ENCODE peak calls at places on chromosomes 2 and 18, in five cellular contexts. One of them, this sample, is unnamed.

GRCh38 chr18:7358989-7359726 is 128.3 kb downstream of the LRRC30 start:
- DNase-seq in A549: no peak
- DNase-seq in HepG2: no peak
- DNase-seq in GM12878: no peak
- DNase-seq in K562: no peak
- DNase-seq in this sample: peak

GRCh38 chr2:37156071-37156856 is 516 bp downstream of the EIF2AK2 start:
- DNase-seq in GM12878: no peak
- DNase-seq in A549: peak
- DNase-seq in K562: peak
- DNase-seq in HepG2: peak
- DNase-seq in this sample: peak

GRCh38 chr2:174586418-174586817 is 11.2 kb downstream of the WIPF1 start:
- DNase-seq in A549: no peak
- DNase-seq in K562: no peak
- DNase-seq in HepG2: no peak
- DNase-seq in GM12878: no peak
- DNase-seq in this sample: no peak

GRCh38 chr2:15959331-15960153 is 19.2 kb downstream of the MYCN start:
- DNase-seq in A549: no peak
- DNase-seq in K562: no peak
- DNase-seq in HepG2: no peak
- DNase-seq in GM12878: no peak
- DNase-seq in this sample: no peak

GRCh38 chr18:46531472-46531871 is 125.5 kb downstream of the LOXHD1 start:
- DNase-seq in A549: no peak
- DNase-seq in HepG2: no peak
- DNase-seq in K562: no peak
- DNase-seq in GM12878: no peak
- DNase-seq in this sample: no peak

GRCh38 chr2:213105212-213105611 is 46.2 kb downstream of the IKZF2 start:
- DNase-seq in A549: no peak
- DNase-seq in HepG2: no peak
- DNase-seq in GM12878: no peak
- DNase-seq in K562: no peak
- DNase-seq in this sample: no peak

GRCh38 chr2:200797242-200797770 is 14.4 kb upstream of the BZW1 start:
- DNase-seq in HepG2: peak
- DNase-seq in K562: no peak
- DNase-seq in GM12878: no peak
- DNase-seq in A549: no peak
- DNase-seq in this sample: no peak

GRCh38 chr2:171789956-171790355 is 102.7 kb downstream of the DYNC1I2 start:
- DNase-seq in HepG2: no peak
- DNase-seq in A549: no peak
- DNase-seq in GM12878: no peak
- DNase-seq in K562: no peak
- DNase-seq in this sample: no peak

GRCh38 chr2:61356958-61357350 is 113.9 kb downstream of the USP34 start:
- DNase-seq in K562: no peak
- DNase-seq in A549: no peak
- DNase-seq in HepG2: no peak
- DNase-seq in GM12878: no peak
- DNase-seq in this sample: no peak

GRCh38 chr2:121350402-121350775 is 65.4 kb upstream of the TFCP2L1 start:
- DNase-seq in GM12878: no peak
- DNase-seq in HepG2: no peak
- DNase-seq in A549: no peak
- DNase-seq in K562: no peak
- DNase-seq in this sample: no peak

GRCh38 chr2:32882911-32883810 is 63.6 kb upstream of the LTBP1 start:
- DNase-seq in A549: no peak
- DNase-seq in GM12878: no peak
- DNase-seq in HepG2: no peak
- DNase-seq in K562: no peak
- DNase-seq in this sample: no peak

GRCh38 chr2:175914846-175915245 is 87.2 kb downstream of the LNPK start:
- DNase-seq in GM12878: no peak
- DNase-seq in K562: no peak
- DNase-seq in A549: no peak
- DNase-seq in HepG2: no peak
- DNase-seq in this sample: no peak

GRCh38 chr2:209519911-209520310 is 96.1 kb downstream of the MAP2 start:
- DNase-seq in GM12878: no peak
- DNase-seq in HepG2: no peak
- DNase-seq in K562: no peak
- DNase-seq in A549: no peak
- DNase-seq in this sample: no peak

GRCh38 chr2:160482673-160483072 is 10.9 kb downstream of the RBMS1 start:
- DNase-seq in K562: no peak
- DNase-seq in GM12878: no peak
- DNase-seq in A549: no peak
- DNase-seq in HepG2: no peak
- DNase-seq in this sample: peak

GRCh38 chr2:10283106-10284062 is 19.3 kb upstream of the HPCAL1 start:
- DNase-seq in A549: peak
- DNase-seq in HepG2: peak
- DNase-seq in GM12878: no peak
- DNase-seq in K562: peak
- DNase-seq in this sample: peak

GRCh38 chr2:44250376-44250775 is 24.9 kb upstream of the SLC3A1 start:
- DNase-seq in A549: no peak
- DNase-seq in HepG2: no peak
- DNase-seq in GM12878: peak
- DNase-seq in K562: no peak
- DNase-seq in this sample: no peak

GRCh38 chr2:191983186-191983585 is 136.3 kb upstream of the CAVIN2 start:
- DNase-seq in HepG2: no peak
- DNase-seq in K562: no peak
- DNase-seq in GM12878: no peak
- DNase-seq in A549: no peak
- DNase-seq in this sample: no peak

GRCh38 chr2:8607591-8607990 is 74.3 kb upstream of the ID2 start:
- DNase-seq in A549: no peak
- DNase-seq in GM12878: no peak
- DNase-seq in HepG2: no peak
- DNase-seq in K562: no peak
- DNase-seq in this sample: no peak

GRCh38 chr2:235518317-235519090 is 24.7 kb downstream of the AGAP1 start:
- DNase-seq in GM12878: no peak
- DNase-seq in A549: no peak
- DNase-seq in HepG2: no peak
- DNase-seq in K562: no peak
- DNase-seq in this sample: no peak

GRCh38 chr2:26786207-26787023 is 559 bp downstream of the CENPA start:
- DNase-seq in HepG2: no peak
- DNase-seq in GM12878: no peak
- DNase-seq in K562: no peak
- DNase-seq in A549: peak
- DNase-seq in this sample: peak

GRCh38 chr2:27582129-27582694 is 630 bp upstream of the ZNF512 start:
- DNase-seq in GM12878: no peak
- DNase-seq in K562: no peak
- DNase-seq in A549: no peak
- DNase-seq in HepG2: no peak
- DNase-seq in this sample: no peak

GRCh38 chr2:25201265-25201664 is 32.9 kb upstream of the POMC start:
- DNase-seq in HepG2: no peak
- DNase-seq in GM12878: no peak
- DNase-seq in K562: peak
- DNase-seq in A549: peak
- DNase-seq in this sample: no peak

GRCh38 chr2:158647832-158648231 is 147.3 kb upstream of the DAPL1 start:
- DNase-seq in GM12878: no peak
- DNase-seq in K562: no peak
- DNase-seq in A549: no peak
- DNase-seq in HepG2: no peak
- DNase-seq in this sample: no peak

GRCh38 chr2:167293172-167293781 is 405.0 kb downstream of the XIRP2 start:
- DNase-seq in GM12878: no peak
- DNase-seq in HepG2: no peak
- DNase-seq in K562: no peak
- DNase-seq in A549: no peak
- DNase-seq in this sample: no peak

GRCh38 chr2:80302465-80303005 is 2.0 kb downstream of the LRRTM1 start:
- DNase-seq in HepG2: no peak
- DNase-seq in A549: no peak
- DNase-seq in GM12878: no peak
- DNase-seq in K562: no peak
- DNase-seq in this sample: peak

GRCh38 chr2:148455791-148456190 is 188.8 kb upstream of the EPC2 start:
- DNase-seq in GM12878: no peak
- DNase-seq in A549: no peak
- DNase-seq in K562: no peak
- DNase-seq in HepG2: peak
- DNase-seq in this sample: no peak

GRCh38 chr2:26457241-26457666 is 20.7 kb downstream of the OTOF start:
- DNase-seq in GM12878: no peak
- DNase-seq in HepG2: no peak
- DNase-seq in K562: no peak
- DNase-seq in A549: no peak
- DNase-seq in this sample: no peak

GRCh38 chr18:58611471-58612131 is 17.3 kb downstream of the ALPK2 start:
- DNase-seq in HepG2: no peak
- DNase-seq in K562: no peak
- DNase-seq in GM12878: no peak
- DNase-seq in A549: no peak
- DNase-seq in this sample: no peak

GRCh38 chr2:84732897-84733778 is 147.7 kb downstream of the TRABD2A start:
- DNase-seq in K562: no peak
- DNase-seq in HepG2: no peak
- DNase-seq in A549: no peak
- DNase-seq in GM12878: no peak
- DNase-seq in this sample: no peak
- TF ChIP-seq CHD2 in K562: no peak
- TF ChIP-seq CHD2 in HepG2: no peak
- TF ChIP-seq CHD2 in A549: no peak
- TF ChIP-seq CHD2 in GM12878: no peak
- TF ChIP-seq CHD2 in this sample: no peak

DNA sequence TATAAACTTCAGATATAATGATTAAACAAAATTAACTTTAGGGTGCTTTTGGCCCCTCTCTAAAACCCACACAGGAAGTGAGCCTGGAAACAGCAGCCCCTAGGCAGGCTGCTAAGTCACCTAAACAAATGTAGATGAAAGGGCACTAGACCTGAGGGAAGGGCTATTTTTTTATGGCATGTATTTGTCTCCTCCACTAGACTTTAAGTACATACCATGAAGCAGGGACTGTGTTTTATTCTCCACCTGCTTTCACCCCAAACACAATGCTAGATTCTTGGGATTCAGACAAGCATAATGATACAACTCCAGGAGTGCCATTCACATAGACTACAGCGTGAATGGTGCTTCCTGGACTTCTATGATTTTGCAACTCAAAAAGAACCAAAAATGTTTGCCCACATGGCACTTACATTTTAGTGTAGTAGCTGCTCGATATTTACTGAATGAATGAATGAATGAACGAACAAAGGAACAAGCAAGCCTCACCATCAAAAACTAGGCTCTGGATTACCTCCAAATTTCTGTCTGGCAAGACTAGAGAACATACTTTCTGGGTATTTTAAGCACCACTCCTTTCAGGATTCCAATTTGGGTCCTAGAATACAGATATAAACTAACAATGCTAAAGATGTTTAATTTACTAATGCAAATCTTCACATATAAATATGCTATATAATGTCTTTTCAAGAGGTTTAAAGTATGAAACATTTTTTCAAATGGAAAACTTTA is 10.0 kb downstream of the ATAD2B start:
- DNase-seq in A549: no peak
- DNase-seq in GM12878: no peak
- DNase-seq in HepG2: peak
- DNase-seq in K562: no peak
- DNase-seq in this sample: peak
- TF ChIP-seq CHD2 in A549: no peak
- TF ChIP-seq CHD2 in GM12878: no peak
- TF ChIP-seq CHD2 in HepG2: no peak
- TF ChIP-seq CHD2 in K562: no peak
- TF ChIP-seq CHD2 in this sample: no peak

GRCh38 chr2:238256594-238257104 is 16.8 kb upstream of the HES6 start:
- DNase-seq in A549: peak
- DNase-seq in K562: peak
- DNase-seq in HepG2: peak
- DNase-seq in GM12878: no peak
- DNase-seq in this sample: peak

GRCh38 chr2:238255146-238255545 is 15.3 kb upstream of the HES6 start:
- DNase-seq in HepG2: no peak
- DNase-seq in GM12878: no peak
- DNase-seq in A549: no peak
- DNase-seq in K562: no peak
- DNase-seq in this sample: no peak

GRCh38 chr2:238257786-238258700 is 18.2 kb upstream of the HES6 start:
- DNase-seq in A549: no peak
- DNase-seq in HepG2: no peak
- DNase-seq in K562: no peak
- DNase-seq in GM12878: no peak
- DNase-seq in this sample: no peak

GRCh38 chr2:238255636-238256035 is 15.8 kb upstream of the HES6 start:
- DNase-seq in HepG2: no peak
- DNase-seq in A549: no peak
- DNase-seq in GM12878: no peak
- DNase-seq in K562: no peak
- DNase-seq in this sample: no peak

GRCh38 chr2:238256111-238256510 is 16.3 kb upstream of the HES6 start:
- DNase-seq in GM12878: no peak
- DNase-seq in HepG2: no peak
- DNase-seq in A549: no peak
- DNase-seq in K562: no peak
- DNase-seq in this sample: no peak
- TF ChIP-seq CHD2 in GM12878: no peak
- TF ChIP-seq CHD2 in HepG2: no peak
- TF ChIP-seq CHD2 in A549: no peak
- TF ChIP-seq CHD2 in K562: no peak
- TF ChIP-seq CHD2 in this sample: no peak

DNA sequence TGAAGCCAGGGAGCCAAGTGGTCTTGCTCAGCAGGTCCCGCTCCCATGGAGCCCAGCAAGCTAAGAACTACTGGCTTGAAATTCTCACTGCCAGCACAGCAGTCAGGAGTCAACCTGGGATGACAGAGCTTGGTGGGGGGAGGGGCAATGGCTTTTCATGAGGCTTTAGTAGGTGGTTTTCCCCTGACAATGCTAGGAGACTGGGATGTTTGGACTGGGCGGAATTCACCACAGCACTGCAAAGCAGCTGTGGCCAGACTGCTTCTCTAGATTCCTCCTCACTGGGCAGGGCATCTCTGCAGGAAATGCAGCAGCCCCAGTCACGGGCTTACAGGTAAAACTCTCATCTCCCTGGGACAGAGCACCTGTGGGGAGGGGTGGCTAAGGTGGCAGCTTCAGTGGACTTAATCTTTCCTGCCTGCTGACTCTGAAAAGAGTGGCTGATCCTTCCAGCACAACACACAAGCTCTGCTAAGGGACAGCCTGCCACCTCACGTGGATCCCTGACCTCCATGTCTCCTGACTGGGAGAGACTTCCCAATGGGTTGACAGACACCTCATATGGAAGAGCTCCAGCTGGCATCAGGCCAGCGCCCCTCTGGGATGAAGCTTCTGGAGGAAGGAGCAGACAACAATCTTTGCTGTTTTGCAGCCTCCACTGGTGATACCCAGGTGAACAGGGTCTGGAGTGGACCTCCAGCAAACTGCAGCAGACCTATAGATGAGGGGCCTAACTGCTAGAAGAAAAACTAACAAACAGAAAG is 349.7 kb upstream of the ST6GAL2 start:
- DNase-seq in K562: no peak
- DNase-seq in HepG2: no peak
- DNase-seq in GM12878: no peak
- DNase-seq in A549: no peak
- DNase-seq in this sample: no peak
- TF ChIP-seq CHD2 in K562: no peak
- TF ChIP-seq CHD2 in HepG2: no peak
- TF ChIP-seq CHD2 in GM12878: no peak
- TF ChIP-seq CHD2 in A549: no peak
- TF ChIP-seq CHD2 in this sample: no peak